ENCODE peak calls at places on chromosomes 11 and 22, in seven cellular contexts. I is Karpas-422; S is colonic mucosa; H is effector memory CD4-positive, alpha-beta T cell; Y is GM23248; E is heart left ventricle; B is tibial artery. W is an unnamed sample. For H3K4me1 and H3K9me3, the result is how much of the 10 kb centered on the place peaks cover.

GRCh38 chr11:43289368-43289767 is 22.4 kb upstream of the API5 start:
- DNase-seq in I (no peak), S (no peak), H (no peak), Y (no peak), E (no peak), B (no peak), W (no peak)

GRCh38 chr11:61516675-61517516 is 8.3 kb downstream of the LRRC10B start:
- DNase-seq in I (peak), S (peak), H (peak), Y (peak), E (no peak), B (no peak), W (peak)

GRCh38 chr11:68664906-68665305 is 19.4 kb upstream of the GAL start:
- DNase-seq in I (no peak), S (no peak), H (no peak), Y (no peak), E (no peak), B (no peak), W (no peak)

GRCh38 chr11:125343732-125344131 is 152.3 kb downstream of the FEZ1 start:
- DNase-seq in I (no peak), S (no peak), H (no peak), Y (peak), E (no peak), B (peak), W (no peak)

GRCh38 chr11:80349986-80350385 is 909.2 kb upstream of the TENM4 start:
- DNase-seq in I (no peak), S (peak), H (no peak), Y (no peak), E (no peak), B (no peak), W (no peak)

GRCh38 chr11:45933131-45933821 is 10.8 kb downstream of the LARGE2 start:
- DNase-seq in I (peak), S (no peak), H (no peak), Y (peak), E (no peak), B (peak), W (no peak)

GRCh38 chr11:12122083-12122482 is 11.7 kb downstream of the MICAL2 start:
- DNase-seq in I (peak), S (no peak), H (no peak), Y (peak), E (no peak), B (no peak), W (no peak)

GRCh38 chr11:2528301-2529050 is 83.7 kb downstream of the KCNQ1 start:
- DNase-seq in I (no peak), S (no peak), H (no peak), Y (no peak), E (peak), B (peak), W (no peak)

GRCh38 chr11:101129203-101129943 is at the start of gene PGR:
- DNase-seq in I (no peak), S (peak), H (no peak), Y (peak), E (peak), B (peak), W (no peak)

GRCh38 chr11:69810289-69811118 is 8.7 kb downstream of the FGF3 start:
- DNase-seq in I (no peak), S (no peak), H (no peak), Y (no peak), E (no peak), B (no peak), W (no peak)

GRCh38 chr11:18233912-18234311 is 2.7 kb downstream of the SAA4 start:
- DNase-seq in I (no peak), S (no peak), H (no peak), Y (no peak), E (no peak), B (no peak), W (no peak)

GRCh38 chr11:790721-791564 is 1.1 kb upstream of the CEND1 start:
- DNase-seq in I (peak), S (no peak), H (no peak), Y (peak), E (no peak), B (no peak), W (no peak)

GRCh38 chr11:11022126-11022730 is 164.4 kb upstream of the ZBED5 start:
- DNase-seq in I (peak), S (peak), H (no peak), Y (peak), E (no peak), B (no peak), W (peak)

GRCh38 chr11:73651252-73651651 is 4.9 kb downstream of the PLEKHB1 start:
- DNase-seq in I (no peak), S (no peak), H (no peak), Y (no peak), E (no peak), B (no peak), W (no peak)

GRCh38 chr11:73029408-73029807 is 112.7 kb downstream of the FCHSD2 start:
- DNase-seq in I (no peak), S (no peak), H (no peak), Y (no peak), E (no peak), B (no peak), W (peak)

GRCh38 chr11:120532511-120533196 is 21.1 kb downstream of the GRIK4 start:
- DNase-seq in I (no peak), S (no peak), H (no peak), Y (peak), E (no peak), B (no peak), W (no peak)

GRCh38 chr11:129643031-129643721 is 172.5 kb upstream of the TMEM45B start:
- DNase-seq in I (no peak), S (no peak), H (no peak), Y (peak), E (no peak), B (no peak), W (no peak)

GRCh38 chr11:17014774-17015638 is 792 bp upstream of the PLEKHA7 start:
- DNase-seq in I (peak), S (peak), H (peak), Y (peak), E (no peak), B (no peak), W (no peak)

DNA sequence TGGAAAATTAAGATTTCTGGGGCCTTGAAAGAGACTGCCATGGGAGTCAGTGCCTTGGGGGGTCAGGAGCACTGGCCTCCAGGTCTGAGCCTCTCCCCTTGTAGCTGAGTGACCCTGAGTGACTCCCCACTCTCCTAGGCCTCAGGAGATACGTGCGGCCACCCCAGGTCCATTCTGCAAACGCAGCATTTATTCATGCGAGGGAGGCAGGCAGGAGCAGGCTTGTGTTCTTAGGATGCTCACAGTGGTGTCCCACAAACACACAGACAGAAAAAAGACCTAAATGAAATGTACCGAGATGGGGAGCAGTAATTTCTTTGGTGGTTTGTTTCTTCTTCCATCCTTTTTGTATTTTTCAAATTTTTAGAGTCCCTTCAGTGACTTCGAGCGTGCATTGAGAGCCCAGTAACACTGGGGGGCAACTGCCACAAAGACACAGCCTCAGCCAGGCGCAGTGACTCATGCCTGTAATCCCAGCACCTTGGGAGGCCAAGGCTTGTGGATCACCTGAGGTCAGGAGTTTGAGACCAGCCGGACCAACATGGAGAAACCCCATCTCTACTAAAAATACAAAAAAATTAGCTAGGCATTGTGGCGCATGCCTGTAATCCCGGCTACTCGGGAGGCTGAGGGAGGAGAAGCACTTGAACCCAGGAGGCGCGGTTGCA is 22.9 kb upstream of the PRR5 start:
- DNase-seq in I (no peak), S (no peak), H (no peak), Y (no peak), E (no peak), B (no peak), W (no peak)
- H3K4me1 ChIP-seq in I (under half), S (under half), H (under half), Y (under half), E (under half), B (under half), W (half or more)

GRCh38 chr22:22369962-22370265 is 125.3 kb downstream of the VPREB1 start:
- DNase-seq in I (peak), S (no peak), H (no peak), Y (no peak), E (no peak), B (no peak), W (no peak)

GRCh38 chr22:22371031-22371541 is 126.5 kb downstream of the VPREB1 start:
- DNase-seq in I (peak), S (no peak), H (no peak), Y (peak), E (peak), B (no peak), W (no peak)

GRCh38 chr22:22374163-22374562 is 129.6 kb downstream of the VPREB1 start:
- DNase-seq in I (no peak), S (no peak), H (no peak), Y (no peak), E (no peak), B (no peak), W (no peak)

GRCh38 chr22:22374579-22374978 is 130.0 kb downstream of the VPREB1 start:
- DNase-seq in I (no peak), S (no peak), H (no peak), Y (no peak), E (no peak), B (no peak), W (no peak)

DNA sequence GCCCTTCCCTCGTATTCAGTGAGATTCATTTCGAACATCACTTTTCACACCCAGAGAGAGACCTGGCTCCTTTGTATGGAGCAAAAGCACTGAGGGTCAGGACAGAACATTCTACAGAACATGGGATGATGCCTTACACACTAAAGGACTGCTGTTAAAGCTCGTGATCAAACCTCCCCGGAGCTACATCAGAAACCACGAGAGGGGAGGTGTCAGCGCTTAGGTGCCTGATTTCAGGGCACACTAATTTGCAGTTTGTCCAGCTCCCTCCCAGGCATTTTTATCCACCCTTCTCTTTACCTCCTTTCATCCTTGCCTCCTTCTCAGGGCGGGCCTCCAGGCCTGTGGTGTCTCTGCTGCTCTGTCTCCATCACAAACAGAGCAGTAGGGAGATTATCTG is 127.5 kb downstream of the VPREB1 start:
- DNase-seq in I (no peak), S (no peak), H (no peak), Y (no peak), E (no peak), B (no peak), W (no peak)
- H3K9me3 ChIP-seq in I (under half), S (under half), H (under half), Y (under half), E (under half), B (under half), W (under half)

GRCh38 chr11:33266418-33267215 is 9.4 kb downstream of the HIPK3 start:
- DNase-seq in I (no peak), S (no peak), H (no peak), Y (peak), E (peak), B (peak), W (no peak)
- H3K4me1 ChIP-seq in I (under half), S (under half), H (under half), Y (half or more), E (under half), B (half or more), W (under half)

DNA sequence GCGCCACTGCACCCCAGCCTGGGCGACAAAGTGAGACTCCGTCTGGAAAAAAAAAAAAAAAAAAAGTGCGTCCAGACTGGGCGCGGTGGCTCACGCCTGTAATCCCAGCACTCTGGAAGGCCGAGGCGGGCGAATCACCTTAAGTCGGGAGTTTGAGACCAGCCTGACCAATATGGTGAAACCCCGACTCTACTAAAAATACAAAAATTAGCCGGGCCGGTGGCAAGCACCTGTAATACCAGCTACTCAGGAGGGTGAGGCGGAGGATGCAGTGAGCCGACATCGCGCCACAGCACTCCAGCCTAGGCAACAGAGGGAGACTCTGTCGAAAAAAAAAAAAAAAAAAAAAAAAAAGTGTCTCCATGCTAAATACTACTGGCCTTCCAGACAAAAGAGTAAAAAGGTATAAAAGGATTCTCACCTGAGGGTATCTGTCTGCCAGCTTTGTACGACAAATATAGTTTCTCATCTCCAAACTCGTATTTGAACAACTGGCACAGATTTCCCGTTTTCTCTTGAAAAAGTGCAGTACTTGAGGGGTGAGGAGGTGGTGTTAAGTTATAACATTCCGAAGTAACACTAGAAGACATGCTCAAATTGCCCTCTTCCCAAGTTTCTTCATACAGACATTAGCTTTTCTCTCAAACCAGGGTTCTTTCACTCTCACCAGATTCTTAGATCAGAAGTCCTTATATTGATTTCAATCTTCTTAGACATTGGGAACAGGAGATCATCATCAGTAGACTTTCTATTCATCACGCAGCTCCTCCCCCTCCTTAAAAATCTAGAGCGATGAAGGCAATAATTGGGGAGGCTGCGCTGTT is 1.1 kb downstream of the USP28 start:
- DNase-seq in I (no peak), S (no peak), H (no peak), Y (peak), E (no peak), B (no peak), W (no peak)
- H3K9me3 ChIP-seq in I (under half), S (under half), H (under half), Y (under half), E (under half), B (under half), W (under half)

GRCh38 chr22:49852898-49853894 is at the start of gene ZBED4:
- DNase-seq in I (peak), S (peak), H (peak), Y (peak), E (peak), B (peak), W (peak)

GRCh38 chr22:49853981-49854791 is 542 bp downstream of the ZBED4 start:
- DNase-seq in I (peak), S (peak), H (no peak), Y (peak), E (peak), B (no peak), W (peak)

GRCh38 chr22:49856766-49857618 is 3.3 kb downstream of the ZBED4 start:
- DNase-seq in I (no peak), S (no peak), H (no peak), Y (no peak), E (no peak), B (peak), W (no peak)

GRCh38 chr22:49856343-49856742 is 2.7 kb downstream of the ZBED4 start:
- DNase-seq in I (no peak), S (no peak), H (no peak), Y (no peak), E (no peak), B (peak), W (no peak)

GRCh38 chr22:49855491-49855911 is 1.9 kb downstream of the ZBED4 start:
- DNase-seq in I (no peak), S (peak), H (no peak), Y (peak), E (no peak), B (no peak), W (peak)
- H3K4me1 ChIP-seq in I (under half), S (under half), H (under half), Y (under half), E (under half), B (under half), W (under half)

GRCh38 chr22:48053973-48054372 is 1291.5 kb downstream of the TBC1D22A start:
- DNase-seq in I (no peak), S (no peak), H (no peak), Y (no peak), E (no peak), B (no peak), W (no peak)
- H3K9me3 ChIP-seq in I (under half), S (under half), H (under half), Y (under half), E (under half), B (under half), W (under half)

GRCh38 chr22:22048318-22048942 is 65.8 kb upstream of the TOP3B start:
- DNase-seq in I (no peak), S (no peak), H (no peak), Y (no peak), E (no peak), B (no peak), W (no peak)

GRCh38 chr22:22047776-22048175 is 65.2 kb upstream of the TOP3B start:
- DNase-seq in I (peak), S (no peak), H (no peak), Y (no peak), E (no peak), B (no peak), W (no peak)

GRCh38 chr22:22049684-22050083 is 67.1 kb upstream of the TOP3B start:
- DNase-seq in I (no peak), S (no peak), H (no peak), Y (no peak), E (no peak), B (no peak), W (no peak)

GRCh38 chr22:22048981-22049531 is 66.5 kb upstream of the TOP3B start:
- DNase-seq in I (peak), S (no peak), H (no peak), Y (no peak), E (no peak), B (no peak), W (no peak)

GRCh38 chr22:22050141-22050775 is 67.7 kb upstream of the TOP3B start:
- DNase-seq in I (no peak), S (no peak), H (no peak), Y (no peak), E (no peak), B (no peak), W (no peak)
- H3K4me1 ChIP-seq in I (under half), S (under half), H (under half), Y (under half), E (under half), B (under half), W (under half)

GRCh38 chr11:114619659-114620173 is 24.1 kb upstream of the NXPE4 start:
- DNase-seq in I (no peak), S (no peak), H (no peak), Y (no peak), E (no peak), B (no peak), W (no peak)

GRCh38 chr11:114615448-114616361 is 20.1 kb upstream of the NXPE4 start:
- DNase-seq in I (no peak), S (peak), H (no peak), Y (no peak), E (no peak), B (no peak), W (no peak)

GRCh38 chr11:114616516-114616915 is 20.9 kb upstream of the NXPE4 start:
- DNase-seq in I (no peak), S (peak), H (no peak), Y (no peak), E (no peak), B (no peak), W (no peak)

GRCh38 chr11:114618139-114618538 is 22.6 kb upstream of the NXPE4 start:
- DNase-seq in I (no peak), S (no peak), H (no peak), Y (no peak), E (no peak), B (no peak), W (no peak)

DNA sequence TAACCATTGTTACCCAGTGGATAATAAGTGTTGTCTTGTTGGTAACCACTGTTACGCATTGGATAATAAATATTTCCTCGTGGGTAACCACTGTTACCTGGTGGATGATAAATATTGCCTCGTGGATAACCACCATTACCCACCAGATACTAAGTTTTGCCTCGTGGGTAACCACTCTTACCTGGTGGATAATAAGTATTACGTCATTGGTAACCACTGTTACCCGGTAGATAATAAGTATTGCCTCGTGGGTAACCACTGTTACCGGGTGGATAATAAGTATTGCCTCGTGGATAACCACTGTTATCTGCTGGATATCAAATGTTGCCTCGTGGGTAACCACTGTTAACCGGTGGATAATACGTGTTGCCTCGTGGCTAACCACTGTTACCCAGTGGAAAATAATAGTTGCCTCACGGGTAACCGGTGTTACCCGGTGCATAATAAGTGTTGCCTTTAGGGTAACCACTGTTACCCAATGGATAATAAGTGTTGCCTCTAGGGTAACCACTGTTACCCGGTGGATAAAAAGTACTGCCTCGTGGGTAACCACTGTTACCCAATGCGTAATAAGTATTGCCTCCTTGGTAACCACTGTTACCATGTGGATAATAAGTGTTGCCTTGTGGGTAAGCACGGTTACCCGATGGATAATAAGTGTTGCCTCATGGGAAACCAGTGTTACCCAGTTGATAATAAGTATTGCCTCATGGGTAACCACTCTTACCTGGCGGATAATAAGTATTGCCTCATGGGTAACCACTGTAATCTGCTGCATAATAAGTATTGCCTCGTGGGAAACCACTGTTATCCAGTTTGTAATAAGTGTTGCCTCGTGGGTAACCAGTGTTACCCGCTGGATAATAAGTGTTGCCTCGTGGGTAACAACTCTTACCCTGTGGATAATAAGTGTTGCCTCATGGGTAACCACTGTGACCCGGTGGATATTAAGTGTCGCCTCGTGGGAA is 21.9 kb upstream of the NXPE4 start:
- DNase-seq in I (no peak), S (peak), H (no peak), Y (no peak), E (no peak), B (no peak), W (no peak)
- H3K9me3 ChIP-seq in I (under half), S (under half), H (under half), Y (under half), E (under half), B (under half), W (under half)

W was measured in CD4-positive, CD25-positive, alpha-beta regulatory T cell.